ENCODE peak calls at places on chromosomes 16 and 17, in ten cellular contexts. B is PC-9; S is mesothelial cell of epicardium; X is stomach; I is tibial artery; T is CD4-positive, alpha-beta T cell; F is WTC11; Y is AG04449; R is brain microvascular endothelial cell; N is hepatocyte. C is an unnamed sample.
A peak's percentile ranks its signal among the peaks of the same experiment; 100 is the strongest.

GRCh38 chr16:66265556-66266133 is 100.8 kb upstream of the CDH5 start:
- DNase-seq in B (no peak), S (no peak), X (no peak), I (no peak), T (no peak), F (no peak), Y (no peak), R (no peak), N (peak; percentile 2), C (no peak)

GRCh38 chr16:78184554-78185183 is 85.2 kb downstream of the WWOX start:
- DNase-seq in B (no peak), S (no peak), X (no peak), I (no peak), T (no peak), F (no peak), Y (no peak), R (peak; percentile 30), N (peak; percentile 59), C (peak; percentile 29)

GRCh38 chr17:6526362-6527152 is 29.8 kb downstream of the PITPNM3 start:
- DNase-seq in B (no peak), S (no peak), X (no peak), I (no peak), T (no peak), F (no peak), Y (no peak), R (no peak), N (no peak), C (no peak)

GRCh38 chr16:22977294-22977697 is 163.3 kb downstream of the HS3ST2 start:
- DNase-seq in B (no peak), S (no peak), X (no peak), I (no peak), T (no peak), F (no peak), Y (no peak), R (no peak), N (no peak), C (no peak)

GRCh38 chr16:23877107-23878070 is 41.6 kb downstream of the PRKCB start:
- DNase-seq in B (no peak), S (no peak), X (no peak), I (no peak), T (no peak), F (no peak), Y (no peak), R (no peak), N (no peak), C (no peak)

GRCh38 chr16:50731130-50731988 is 10.5 kb upstream of the CYLD start:
- DNase-seq in B (no peak), S (no peak), X (no peak), I (no peak), T (peak; percentile 28), F (no peak), Y (no peak), R (no peak), N (no peak), C (no peak)

GRCh38 chr17:58669853-58670252 is 22.0 kb downstream of the TEX14 start:
- DNase-seq in B (no peak), S (no peak), X (no peak), I (no peak), T (no peak), F (no peak), Y (no peak), R (no peak), N (no peak), C (no peak)

GRCh38 chr17:3335876-3336275 is 37.7 kb upstream of the OR3A1 start:
- DNase-seq in B (no peak), S (no peak), X (no peak), I (no peak), T (no peak), F (no peak), Y (no peak), R (no peak), N (no peak), C (no peak)

GRCh38 chr17:82918508-82918907 is 78.7 kb upstream of the ZNF750 start:
- DNase-seq in B (no peak), S (no peak), X (no peak), I (no peak), T (no peak), F (no peak), Y (no peak), R (no peak), N (no peak), C (no peak)
- TF ChIP-seq CTCF in B (no peak), S (no peak), X (no peak), I (no peak), T (no peak), F (no peak), Y (no peak), R (no peak), N (no peak), C (no peak)

GRCh38 chr16:30694926-30695678 is 3.9 kb upstream of the SRCAP start:
- DNase-seq in B (peak; percentile 19), S (no peak), X (no peak), I (no peak), T (no peak), F (no peak), Y (no peak), R (no peak), N (no peak), C (no peak)

GRCh38 chr16:30692381-30693074 is 6.4 kb upstream of the SRCAP start:
- DNase-seq in B (no peak), S (no peak), X (no peak), I (no peak), T (no peak), F (no peak), Y (no peak), R (no peak), N (no peak), C (no peak)

GRCh38 chr16:30697264-30698138 is 1.5 kb upstream of the SRCAP start:
- DNase-seq in B (peak; percentile 28), S (no peak), X (no peak), I (no peak), T (no peak), F (no peak), Y (no peak), R (no peak), N (no peak), C (no peak)

GRCh38 chr16:30688701-30689100 is 10.3 kb upstream of the SRCAP start:
- DNase-seq in B (no peak), S (no peak), X (no peak), I (no peak), T (no peak), F (no peak), Y (no peak), R (no peak), N (no peak), C (no peak)

DNA sequence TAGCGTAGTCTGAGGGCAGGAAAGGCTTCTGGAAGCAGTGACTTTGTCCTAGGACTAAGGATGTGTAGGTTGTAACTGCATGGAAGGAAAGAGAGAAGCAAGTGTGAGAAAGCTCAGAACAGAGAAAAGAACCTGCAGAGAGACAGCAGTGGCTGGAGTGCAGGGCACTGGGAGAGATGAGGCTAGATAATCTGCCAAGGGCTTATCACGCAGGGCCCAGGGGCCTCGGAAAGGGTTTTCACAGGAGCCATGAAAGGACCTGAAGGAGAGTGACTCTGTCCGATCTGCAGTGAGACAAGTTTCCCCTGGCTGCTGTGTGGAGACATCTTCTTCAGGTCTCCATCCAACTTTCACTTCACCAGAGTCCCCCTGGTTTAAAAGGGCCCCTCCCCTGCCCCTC is 7.1 kb upstream of the SRCAP start:
- DNase-seq in B (no peak), S (no peak), X (no peak), I (no peak), T (no peak), F (no peak), Y (no peak), R (no peak), N (no peak), C (no peak)
- TF ChIP-seq CTCF in B (no peak), S (no peak), X (no peak), I (no peak), T (no peak), F (no peak), Y (no peak), R (no peak), N (no peak), C (no peak)

DNA sequence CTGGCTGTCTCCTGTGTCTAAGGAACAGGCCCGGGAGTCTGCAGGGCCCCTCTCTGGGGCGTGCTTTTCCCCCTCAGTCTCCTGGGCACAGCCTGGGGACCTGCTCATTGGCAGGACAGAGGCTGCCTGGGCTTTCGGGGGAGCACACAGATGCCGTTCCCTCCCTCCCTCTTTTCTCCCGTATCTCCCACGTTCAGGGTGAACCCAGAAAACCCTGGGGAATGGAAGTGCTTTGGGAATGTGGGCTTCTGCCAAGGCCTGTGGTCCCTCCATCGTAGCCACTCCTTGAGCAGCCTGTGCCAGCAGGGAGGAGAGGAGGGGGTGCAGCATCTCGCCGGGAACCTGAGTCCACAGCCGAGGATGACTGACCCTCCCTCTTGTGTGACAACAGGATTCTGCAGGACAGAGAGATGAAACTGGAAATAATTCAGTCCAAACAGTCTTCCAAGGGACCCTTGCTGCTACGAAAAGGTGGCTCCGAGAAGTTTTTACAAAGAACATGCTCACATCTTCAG is 52.0 kb downstream of the RNF213 start:
- DNase-seq in B (no peak), S (no peak), X (no peak), I (no peak), T (no peak), F (no peak), Y (no peak), R (no peak), N (no peak), C (no peak)
- TF ChIP-seq CTCF in B (no peak), S (no peak), X (no peak), I (no peak), T (no peak), F (no peak), Y (no peak), R (no peak), N (no peak), C (no peak)

GRCh38 chr17:79295307-79295706 is 220.7 kb downstream of the ENGASE start:
- DNase-seq in B (no peak), S (no peak), X (no peak), I (no peak), T (no peak), F (no peak), Y (no peak), R (no peak), N (no peak), C (no peak)

GRCh38 chr17:79301469-79301868 is 226.8 kb downstream of the ENGASE start:
- DNase-seq in B (no peak), S (no peak), X (no peak), I (no peak), T (no peak), F (peak; percentile 36), Y (no peak), R (no peak), N (no peak), C (no peak)

GRCh38 chr17:79298801-79299200 is 224.2 kb downstream of the ENGASE start:
- DNase-seq in B (no peak), S (no peak), X (no peak), I (no peak), T (no peak), F (no peak), Y (no peak), R (no peak), N (no peak), C (no peak)

GRCh38 chr17:79296290-79296689 is 221.7 kb downstream of the ENGASE start:
- DNase-seq in B (no peak), S (no peak), X (no peak), I (no peak), T (no peak), F (no peak), Y (no peak), R (no peak), N (no peak), C (no peak)

DNA sequence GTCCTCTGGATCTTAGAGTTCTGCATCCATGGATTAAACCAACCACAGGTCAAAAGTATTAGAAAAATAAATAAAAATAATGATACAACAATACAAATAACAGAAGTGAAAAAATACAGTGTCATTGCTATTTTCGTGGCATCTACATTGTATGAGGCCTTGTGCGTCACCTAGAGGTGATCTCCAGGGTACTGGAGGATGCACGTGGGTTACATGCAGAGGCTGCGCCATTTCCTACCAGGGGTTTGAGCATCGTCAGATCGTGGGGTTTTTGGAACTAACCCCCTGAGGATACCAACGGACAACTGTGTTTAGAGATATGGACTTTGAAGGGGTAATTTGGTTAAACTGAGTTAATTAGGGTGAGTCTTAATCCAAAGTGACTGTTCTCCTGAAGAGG is 224.7 kb downstream of the ENGASE start:
- DNase-seq in B (no peak), S (no peak), X (no peak), I (no peak), T (no peak), F (no peak), Y (no peak), R (no peak), N (no peak), C (no peak)
- TF ChIP-seq CTCF in B (no peak), S (no peak), X (no peak), I (no peak), T (no peak), F (no peak), Y (no peak), R (no peak), N (no peak), C (no peak)

C was measured in astrocyte of the cerebellum.